ENCODE peak calls at places on chromosomes 6 and 20, in seven cellular contexts. C, U, X, T, O, N and A are unnamed samples.

GRCh38 chr6:26087284-26088115 is at the start of gene HFE:
- DNase-seq in O (no peak), X (peak), U (peak), C (no peak), T (peak), N (peak), A (peak)

GRCh38 chr6:121652726-121653623 is 217.5 kb downstream of the GJA1 start:
- DNase-seq in T (no peak), X (peak), C (peak), U (peak), O (no peak), N (no peak), A (no peak)

GRCh38 chr6:33812669-33813068 is 8.9 kb upstream of the MLN start:
- DNase-seq in O (no peak), X (peak), T (peak), C (peak), N (peak), U (peak), A (peak)

GRCh38 chr6:125888989-125889656 is 67.4 kb upstream of the HINT3 start:
- DNase-seq in O (no peak), X (no peak), U (peak), T (peak), C (no peak), N (no peak), A (peak)

GRCh38 chr6:156876302-156876701 is 99.1 kb downstream of the ARID1B start:
- DNase-seq in T (peak), U (no peak), N (peak), O (no peak), C (peak), X (no peak), A (no peak)

GRCh38 chr6:13339863-13340635 is 11.7 kb upstream of the TBC1D7 start:
- DNase-seq in O (no peak), X (no peak), C (no peak), N (no peak), T (no peak), U (no peak), A (no peak)

GRCh38 chr20:45970646-45971424 is 1.2 kb downstream of the ZNF335 start:
- DNase-seq in X (no peak), C (peak), U (peak), T (peak), N (no peak), O (no peak), A (no peak)

GRCh38 chr20:45959126-45959525 is 12.9 kb downstream of the ZNF335 start:
- DNase-seq in T (no peak), C (no peak), X (no peak), O (no peak), U (no peak), N (no peak), A (no peak)

GRCh38 chr20:48827880-48828733 is at the start of gene PREX1:
- DNase-seq in U (peak), N (peak), C (peak), O (no peak), X (peak), T (peak), A (no peak)

GRCh38 chr6:149567194-149567586 is 1.0 kb downstream of the GINM1 start:
- DNase-seq in T (no peak), O (no peak), C (no peak), N (no peak), U (no peak), X (no peak), A (no peak)

GRCh38 chr6:33672808-33673207 is 38.7 kb downstream of the UQCC2 start:
- DNase-seq in X (peak), C (peak), O (no peak), U (peak), T (peak), N (no peak), A (peak)

GRCh38 chr6:28982476-28983266 is 22.4 kb downstream of the ZNF311 start:
- DNase-seq in U (peak), N (no peak), X (peak), C (peak), O (peak), T (peak), A (peak)

GRCh38 chr6:149766156-149766768 is 16.7 kb downstream of the PCMT1 start:
- DNase-seq in T (no peak), C (no peak), U (peak), O (no peak), X (no peak), N (no peak), A (no peak)

GRCh38 chr6:69917834-69918233 is 51.5 kb downstream of the COL19A1 start:
- DNase-seq in T (no peak), U (peak), N (no peak), X (no peak), O (peak), C (no peak), A (no peak)

GRCh38 chr6:135935951-135936601 is 84.6 kb downstream of the PDE7B start:
- DNase-seq in U (peak), T (no peak), C (no peak), O (no peak), X (peak), N (no peak), A (no peak)

GRCh38 chr20:50557549-50558134 is 47.5 kb downstream of the PTPN1 start:
- DNase-seq in O (no peak), U (no peak), N (no peak), C (no peak), X (no peak), T (no peak), A (no peak)
- TF ChIP-seq RFX5 in O (no peak), U (no peak), N (no peak), C (no peak), X (no peak), T (no peak), A (no peak)

GRCh38 chr20:32562495-32562911 is 22.6 kb downstream of the NOL4L start:
- DNase-seq in U (no peak), C (peak), X (no peak), N (peak), T (no peak), O (no peak), A (peak)

GRCh38 chr20:32559753-32560380 is 25.3 kb downstream of the NOL4L start:
- DNase-seq in T (no peak), N (no peak), C (peak), O (no peak), U (no peak), X (no peak), A (no peak)

GRCh38 chr20:32560482-32560988 is 24.6 kb downstream of the NOL4L start:
- DNase-seq in U (no peak), N (no peak), T (no peak), C (no peak), O (no peak), X (no peak), A (no peak)

GRCh38 chr20:32559216-32559752 is 25.8 kb downstream of the NOL4L start:
- DNase-seq in X (no peak), U (no peak), O (no peak), T (no peak), C (no peak), N (no peak), A (no peak)

DNA sequence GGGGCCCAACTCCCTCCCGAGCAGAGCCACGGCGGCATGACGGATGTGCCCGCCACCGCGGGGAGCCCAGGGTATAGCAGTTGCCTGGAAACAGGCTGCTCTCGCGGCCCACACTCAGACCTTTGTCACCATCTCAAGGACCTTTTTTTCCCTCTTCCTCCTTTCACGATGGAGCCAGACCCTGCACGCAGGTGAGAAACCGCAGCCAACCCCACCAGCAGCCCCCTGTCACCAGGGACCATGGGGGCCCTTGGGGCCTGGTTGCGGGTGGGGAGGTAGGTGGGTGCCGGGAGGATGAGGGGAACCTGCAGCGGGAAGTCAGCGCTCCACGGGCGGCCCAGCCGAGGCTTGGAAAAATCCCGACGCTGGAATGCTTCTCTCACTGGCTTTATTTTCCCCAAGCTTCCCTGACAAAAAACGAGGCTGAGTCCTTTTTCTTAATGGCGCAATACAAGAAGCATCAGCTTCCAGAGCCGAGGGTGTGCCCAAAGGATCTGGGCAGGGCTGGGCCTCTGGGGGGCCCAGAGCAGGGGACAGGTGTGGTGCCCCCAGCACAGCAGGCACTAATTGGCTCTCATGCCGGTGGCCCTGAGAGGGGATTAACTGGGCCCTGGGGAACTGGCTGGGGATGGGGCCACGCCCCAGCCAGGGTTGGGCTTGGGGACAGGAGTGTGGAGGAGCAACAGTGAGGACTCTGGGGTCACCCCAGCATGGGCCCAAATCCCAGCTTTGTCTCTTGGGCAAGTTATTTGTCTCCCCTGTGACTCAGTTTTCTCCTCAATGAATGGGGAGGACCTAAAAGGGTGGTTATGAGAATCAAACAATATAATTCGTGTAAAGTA is 23.9 kb downstream of the NOL4L start:
- DNase-seq in O (no peak), T (no peak), X (no peak), U (no peak), C (no peak), N (peak), A (no peak)
- TF ChIP-seq RFX5 in O (no peak), T (no peak), X (no peak), U (no peak), C (no peak), N (no peak), A (no peak)

GRCh38 chr20:47320990-47321805 is 35.3 kb downstream of the ZMYND8 start:
- DNase-seq in C (no peak), X (peak), N (no peak), T (no peak), U (no peak), O (no peak), A (peak)
- TF ChIP-seq RFX5 in C (no peak), X (no peak), N (no peak), T (no peak), U (no peak), O (no peak), A (no peak)

GRCh38 chr6:99611148-99611547 is 4.5 kb downstream of the PRDM13 start:
- DNase-seq in U (peak), C (no peak), T (peak), X (no peak), N (no peak), O (peak), A (no peak)

GRCh38 chr6:99613398-99613704 is 6.7 kb downstream of the PRDM13 start:
- DNase-seq in U (peak), T (no peak), O (no peak), N (no peak), X (peak), C (peak), A (no peak)

GRCh38 chr6:99612551-99613397 is 6.1 kb downstream of the PRDM13 start:
- DNase-seq in X (no peak), N (peak), C (no peak), T (no peak), U (no peak), O (no peak), A (no peak)

GRCh38 chr6:99614430-99615161 is 8.0 kb downstream of the PRDM13 start:
- DNase-seq in T (no peak), O (no peak), X (peak), U (no peak), N (no peak), C (peak), A (no peak)

DNA sequence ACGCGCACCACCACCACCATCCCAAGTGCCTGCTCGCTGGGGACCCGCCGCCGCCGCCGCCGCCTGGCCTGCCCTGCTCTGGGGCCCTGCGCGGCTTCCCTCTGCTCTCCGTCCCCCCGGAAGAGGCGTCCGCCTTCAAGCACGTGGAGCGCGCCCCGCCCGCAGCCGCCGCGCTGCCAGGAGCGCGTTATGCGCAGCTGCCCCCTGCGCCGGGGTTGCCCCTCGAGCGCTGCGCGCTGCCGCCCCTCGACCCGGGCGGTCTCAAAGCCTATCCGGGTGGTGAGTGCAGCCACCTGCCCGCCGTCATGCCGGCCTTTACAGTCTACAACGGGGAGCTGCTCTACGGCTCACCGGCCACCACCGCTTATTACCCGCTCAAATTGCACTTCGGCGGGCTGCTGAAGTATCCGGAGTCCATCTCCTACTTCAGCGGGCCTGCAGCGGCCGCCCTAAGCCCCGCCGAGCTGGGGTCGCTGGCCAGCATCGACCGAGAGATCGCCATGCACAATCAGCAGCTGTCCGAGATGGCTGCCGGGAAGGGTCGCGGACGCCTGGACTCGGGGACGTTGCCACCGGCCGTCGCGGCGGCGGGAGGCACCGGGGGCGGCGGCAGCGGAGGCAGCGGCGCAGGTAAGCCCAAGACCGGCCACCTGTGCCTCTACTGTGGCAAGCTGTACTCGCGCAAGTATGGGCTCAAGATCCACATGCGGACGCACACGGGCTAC is 7.2 kb downstream of the PRDM13 start:
- DNase-seq in X (peak), C (peak), T (no peak), U (no peak), O (no peak), N (peak), A (no peak)
- TF ChIP-seq RFX5 in X (no peak), C (no peak), T (no peak), U (no peak), O (no peak), N (no peak), A (no peak)

GRCh38 chr6:142705054-142705453 is 239.9 kb downstream of the HIVEP2 start:
- DNase-seq in C (no peak), U (no peak), N (no peak), O (no peak), X (no peak), T (no peak), A (no peak)
- TF ChIP-seq RFX5 in C (no peak), U (no peak), N (no peak), O (no peak), X (no peak), T (no peak), A (no peak)

DNA sequence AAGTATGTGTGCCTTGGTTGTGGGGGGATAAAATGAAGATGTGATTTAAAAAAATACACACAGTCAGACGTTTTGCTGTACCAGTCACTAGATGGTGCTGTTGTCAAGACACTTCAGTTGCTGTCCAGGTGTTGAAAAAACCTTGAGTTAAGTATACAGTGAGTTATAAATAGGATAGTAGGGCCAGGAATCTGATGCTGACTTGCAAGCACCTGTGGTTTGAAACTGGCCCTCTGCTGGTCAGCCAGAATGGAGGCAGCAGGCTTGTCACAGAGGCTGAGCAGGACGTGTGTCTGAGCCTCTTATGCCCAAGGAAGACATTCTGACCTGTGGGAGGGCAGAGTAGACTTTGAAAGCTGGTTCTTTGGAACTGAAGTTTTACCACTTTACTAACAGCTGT is 27.8 kb downstream of the RNF8 start:
- DNase-seq in C (peak), T (peak), U (peak), N (peak), X (peak), O (peak), A (peak)
- TF ChIP-seq RFX5 in C (no peak), T (no peak), U (no peak), N (no peak), X (no peak), O (no peak), A (no peak)

GRCh38 chr6:167747645-167748044 is 79.1 kb upstream of the AFDN start:
- DNase-seq in X (no peak), O (no peak), N (no peak), U (no peak), T (no peak), C (no peak), A (no peak)

GRCh38 chr6:167748046-167748445 is 78.7 kb upstream of the AFDN start:
- DNase-seq in O (no peak), U (no peak), T (no peak), N (no peak), C (no peak), X (no peak), A (no peak)

GRCh38 chr6:167751579-167752115 is 75.1 kb upstream of the AFDN start:
- DNase-seq in U (no peak), C (no peak), O (no peak), X (no peak), N (no peak), T (no peak), A (no peak)

GRCh38 chr6:167748458-167749379 is 78.0 kb upstream of the AFDN start:
- DNase-seq in N (no peak), T (no peak), X (no peak), U (no peak), C (peak), O (no peak), A (no peak)

GRCh38 chr6:167750956-167751358 is 75.8 kb upstream of the AFDN start:
- DNase-seq in X (no peak), U (no peak), T (no peak), C (no peak), O (no peak), N (no peak), A (peak)
- TF ChIP-seq RFX5 in X (no peak), U (no peak), T (no peak), C (no peak), O (no peak), N (no peak), A (no peak)

DNA sequence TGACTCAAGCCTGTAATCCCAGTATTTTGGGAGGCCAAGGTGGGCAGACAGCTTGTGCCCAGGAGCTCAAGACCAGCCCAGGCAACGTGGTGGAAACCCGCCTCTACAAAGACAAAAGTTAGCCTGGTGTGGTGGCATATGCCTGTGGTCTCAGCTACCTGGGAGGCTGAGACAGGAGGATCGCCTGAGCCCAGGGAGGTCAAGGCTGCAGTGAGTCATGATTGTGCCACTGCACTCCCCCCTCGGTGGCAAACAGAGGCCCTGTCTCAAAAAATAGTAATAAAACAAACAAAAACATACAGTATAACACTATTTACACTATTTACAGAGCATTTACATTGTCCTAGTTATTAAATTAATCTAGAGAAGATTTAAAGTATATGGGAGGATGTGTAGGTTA is 56.0 kb upstream of the PIM1 start:
- DNase-seq in U (no peak), N (no peak), X (no peak), T (no peak), C (no peak), O (no peak), A (no peak)
- TF ChIP-seq RFX5 in U (no peak), N (no peak), X (no peak), T (no peak), C (no peak), O (no peak), A (no peak)

GRCh38 chr6:105207524-105208269 is 27.9 kb upstream of the POPDC3 start:
- DNase-seq in N (no peak), O (no peak), C (no peak), T (no peak), X (no peak), U (peak), A (no peak)

GRCh38 chr6:105211831-105212230 is 32.0 kb upstream of the POPDC3 start:
- DNase-seq in X (no peak), C (no peak), U (peak), O (no peak), N (no peak), T (no peak), A (no peak)

GRCh38 chr6:105212587-105212986 is 32.8 kb upstream of the POPDC3 start:
- DNase-seq in O (peak), T (no peak), N (no peak), U (no peak), X (no peak), C (no peak), A (no peak)

GRCh38 chr6:105210932-105211531 is 31.2 kb upstream of the POPDC3 start:
- DNase-seq in U (no peak), N (no peak), T (no peak), C (no peak), O (no peak), X (no peak), A (no peak)

DNA sequence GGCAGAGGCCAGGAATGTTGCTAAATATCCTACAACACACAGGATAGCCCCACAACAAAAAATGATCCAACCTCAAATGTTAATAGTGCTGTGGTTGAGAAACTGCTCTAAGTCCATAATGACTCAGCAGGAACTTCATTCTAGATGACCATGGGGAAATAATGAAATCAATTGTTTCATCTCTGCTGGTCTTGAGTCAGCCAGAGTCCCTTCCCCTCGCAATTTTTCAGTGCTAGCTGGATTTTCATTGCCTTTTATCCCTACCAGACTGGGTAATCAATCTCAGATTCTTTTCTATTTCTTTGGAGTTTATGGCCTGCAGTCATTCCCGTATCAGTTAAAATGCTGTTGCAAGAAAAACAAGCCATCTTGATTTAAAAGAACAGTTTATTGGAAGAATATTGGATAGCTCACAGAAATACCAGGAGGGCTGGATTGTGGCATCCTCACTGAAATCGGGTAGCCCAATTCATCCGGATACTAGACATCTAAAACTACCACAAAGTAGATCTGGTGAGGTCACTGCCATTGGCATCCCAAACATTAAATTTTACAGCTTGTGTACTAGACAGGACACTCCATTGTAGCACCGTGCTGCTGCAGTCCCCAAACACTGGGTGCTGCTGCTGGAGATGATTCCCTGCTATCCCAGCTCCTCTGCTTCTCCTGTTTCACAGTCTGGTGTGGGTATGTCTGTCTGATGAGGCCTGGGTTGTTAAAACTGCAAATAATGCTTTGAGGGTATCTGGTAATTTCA is 30.3 kb upstream of the POPDC3 start:
- DNase-seq in X (peak), C (no peak), T (no peak), U (peak), O (no peak), N (no peak), A (peak)
- TF ChIP-seq RFX5 in X (no peak), C (no peak), T (no peak), U (no peak), O (no peak), N (no peak), A (no peak)

GRCh38 chr6:100347901-100348550 is 116.7 kb downstream of the SIM1 start:
- DNase-seq in T (no peak), C (no peak), O (no peak), U (peak), X (no peak), N (no peak), A (no peak)
- TF ChIP-seq RFX5 in T (no peak), C (no peak), O (no peak), U (peak), X (no peak), N (no peak), A (no peak)